ENCODE peak calls at places on chromosomes 1 and 21, in five cellular contexts. I is IMR-90, Q is mesenchymal stem cell, T is H1, M is neuronal stem cell. B is an unnamed sample. For H3K4me1, the result is how much of the 10 kb centered on the place peaks cover.

GRCh38 chr1:8497196-8497878 is 179.4 kb downstream of the SLC45A1 start:
- DNase-seq in I (peak), Q (peak), T (no peak), M (no peak), B (no peak)

GRCh38 chr1:244269169-244269568 is 182.5 kb downstream of the ADSS2 start:
- DNase-seq in I (no peak), T (no peak), Q (no peak), M (no peak), B (no peak)

GRCh38 chr1:46005594-46005993 is 126.8 kb downstream of the PIK3R3 start:
- DNase-seq in M (no peak), Q (no peak), I (no peak), T (no peak), B (no peak)

GRCh38 chr1:21304488-21304887 is 14.2 kb upstream of the ECE1 start:
- DNase-seq in I (no peak), Q (peak), M (no peak), T (no peak), B (no peak)

GRCh38 chr1:14969006-14969405 is 184.5 kb upstream of the TMEM51 start:
- DNase-seq in M (no peak), Q (no peak), T (no peak), I (no peak), B (no peak)

GRCh38 chr1:209756608-209757445 is 974 bp downstream of the TRAF3IP3 start:
- DNase-seq in M (no peak), Q (no peak), T (no peak), I (no peak), B (no peak)

GRCh38 chr1:241444836-241445235 is 74.7 kb downstream of the FH start:
- DNase-seq in Q (no peak), I (no peak), M (no peak), T (no peak), B (no peak)

GRCh38 chr21:15209224-15209623 is 144.4 kb upstream of the NRIP1 start:
- DNase-seq in Q (no peak), T (no peak), I (no peak), M (no peak), B (no peak)

GRCh38 chr1:43532716-43533115 is 2.0 kb downstream of the PTPRF start:
- DNase-seq in I (no peak), T (no peak), M (no peak), Q (no peak), B (no peak)
- H3K4me3 ChIP-seq in I (no peak), T (peak), M (no peak), Q (no peak), B (no peak)

GRCh38 chr1:150363426-150364230 is at the start of gene RPRD2:
- DNase-seq in M (peak), T (peak), Q (peak), I (peak), B (peak)
- H2BK15ac ChIP-seq in M (peak), T (peak), Q (peak), I (peak), B (no peak)

GRCh38 chr1:183065168-183065670 is 42.0 kb downstream of the LAMC1 start:
- DNase-seq in M (no peak), T (no peak), Q (no peak), I (no peak), B (no peak)

GRCh38 chr1:183058835-183059234 is 35.6 kb downstream of the LAMC1 start:
- DNase-seq in I (peak), T (no peak), Q (no peak), M (no peak), B (no peak)

GRCh38 chr1:183061194-183061593 is 38.0 kb downstream of the LAMC1 start:
- DNase-seq in Q (peak), T (no peak), M (no peak), I (no peak), B (no peak)

GRCh38 chr1:183063349-183063748 is 40.1 kb downstream of the LAMC1 start:
- DNase-seq in T (no peak), M (no peak), I (peak), Q (no peak), B (no peak)
- H3K4me1 ChIP-seq in T (under half), M (under half), I (under half), Q (under half), B (under half)

DNA sequence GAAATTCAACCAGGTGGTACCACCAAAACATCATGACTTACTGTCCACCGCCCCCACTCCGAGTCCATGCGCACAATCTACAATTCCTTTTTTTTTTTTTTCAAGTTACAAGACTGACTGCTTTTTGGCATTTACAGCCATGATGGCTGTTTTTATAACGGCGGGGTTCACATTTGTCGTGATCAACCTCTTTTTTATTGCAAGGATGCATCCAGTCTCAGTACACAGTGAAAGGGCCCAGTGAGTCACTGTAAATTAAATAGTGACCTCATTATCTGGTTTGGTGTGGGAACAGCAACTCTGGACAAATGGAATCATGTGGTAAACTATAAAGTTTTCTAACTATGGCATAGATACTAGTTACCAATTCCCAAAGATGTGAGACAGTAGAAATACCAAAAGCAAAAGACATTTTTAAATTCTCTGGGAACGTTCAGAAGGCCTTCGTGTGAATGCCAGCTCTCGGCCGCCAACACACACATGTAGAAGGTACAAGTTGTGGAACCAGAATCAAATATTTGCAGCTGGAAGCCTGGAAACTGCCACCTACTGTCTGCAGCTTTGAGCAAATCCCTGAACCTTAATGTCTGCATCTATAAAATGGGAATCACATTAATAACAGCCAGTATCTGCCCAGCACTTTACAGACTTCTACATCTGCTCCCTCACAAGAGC is 4.9 kb downstream of the GLIS1 start:
- DNase-seq in T (no peak), M (no peak), Q (peak), I (peak), B (no peak)
- H3K4me3 ChIP-seq in T (no peak), M (no peak), Q (no peak), I (no peak), B (no peak)

GRCh38 chr1:37998089-37998808 is 7.1 kb downstream of the FHL3 start:
- DNase-seq in Q (no peak), M (no peak), I (no peak), T (no peak), B (no peak)

GRCh38 chr1:37998913-37999433 is 6.3 kb downstream of the FHL3 start:
- DNase-seq in I (no peak), Q (no peak), M (no peak), T (no peak), B (no peak)

GRCh38 chr1:37997256-37998088 is 7.7 kb upstream of the SF3A3 start:
- DNase-seq in T (no peak), I (no peak), M (no peak), Q (no peak), B (no peak)

GRCh38 chr1:37995773-37996379 is 6.1 kb upstream of the SF3A3 start:
- DNase-seq in Q (peak), M (peak), I (peak), T (peak), B (peak)

DNA sequence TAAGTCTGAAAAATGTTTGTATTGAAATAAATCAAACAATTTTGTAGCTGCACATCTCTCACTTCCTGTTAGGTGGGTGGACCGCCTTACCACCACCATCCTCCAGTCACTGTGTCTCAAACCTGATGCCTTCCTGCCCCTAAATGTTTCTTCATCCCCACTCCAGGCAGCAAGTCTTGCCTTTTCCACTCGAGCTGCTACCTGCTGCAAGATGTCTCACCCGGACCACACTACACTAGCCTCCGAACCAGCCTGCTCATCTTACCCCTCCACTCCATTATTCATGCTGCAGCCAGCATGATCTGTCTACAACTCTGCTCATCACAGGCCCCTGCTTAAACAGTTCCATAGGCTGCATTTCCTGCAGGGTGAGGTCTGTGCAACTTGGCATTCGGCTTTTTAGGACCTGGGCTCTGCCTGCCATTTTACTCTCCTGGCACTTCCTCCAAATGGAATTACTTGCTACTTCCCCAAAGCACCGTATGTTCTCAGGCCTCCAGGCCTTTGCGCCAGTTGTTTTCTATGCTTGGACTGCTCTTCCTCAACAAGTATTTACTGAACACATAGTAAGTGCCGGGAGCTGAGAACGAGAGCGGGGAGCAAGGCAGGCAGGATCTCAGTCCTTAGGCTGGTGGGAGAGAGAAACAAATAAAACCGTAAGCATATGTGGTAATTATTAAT is 5.2 kb upstream of the SF3A3 start:
- DNase-seq in I (no peak), Q (no peak), T (no peak), M (no peak), B (peak)
- H2BK15ac ChIP-seq in I (peak), Q (peak), T (no peak), M (no peak), B (no peak)

DNA sequence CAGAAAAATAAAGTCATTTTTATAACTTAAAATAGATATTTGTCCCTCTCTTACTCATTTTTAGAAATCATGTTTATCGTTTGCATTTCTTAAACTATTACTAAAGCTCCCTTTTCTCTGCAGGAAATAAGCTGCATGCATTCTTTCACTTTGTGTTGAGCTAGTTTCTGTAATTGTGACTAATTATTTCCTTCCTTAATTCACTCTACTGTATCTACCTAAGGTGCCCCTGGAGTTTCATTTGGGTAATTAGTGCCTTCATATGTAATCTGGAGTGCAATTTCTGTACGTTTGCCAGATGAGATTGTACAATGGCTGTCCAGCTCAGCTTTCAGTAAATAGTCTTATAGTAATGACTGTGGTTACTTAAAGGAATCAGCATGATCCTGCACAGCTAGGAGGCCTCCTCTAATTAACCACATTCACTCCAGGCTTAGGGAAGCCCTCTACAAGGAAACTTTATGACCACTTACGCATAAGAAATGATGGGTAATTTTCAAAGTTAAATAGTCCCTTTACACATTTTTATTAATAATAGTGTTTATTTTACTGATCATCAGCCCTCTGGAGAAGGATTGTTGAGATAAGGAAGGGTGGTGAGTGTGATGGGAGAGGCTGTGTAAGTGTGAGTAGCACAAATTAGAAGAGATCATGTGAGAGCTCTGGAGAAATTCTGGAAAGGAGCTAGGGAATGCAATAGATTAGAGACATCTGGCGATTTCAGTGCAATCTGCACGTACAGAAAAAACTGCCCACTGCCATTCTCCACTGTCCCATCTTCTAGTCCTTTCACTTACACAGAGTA is 86.8 kb downstream of the LRRC8C start:
- DNase-seq in M (peak), I (peak), Q (peak), T (no peak), B (no peak)
- H3K4me1 ChIP-seq in M (under half), I (under half), Q (under half), T (under half), B (under half)

GRCh38 chr1:25338188-25338981 is at the start of gene TMEM50A:
- DNase-seq in M (peak), I (peak), T (peak), Q (peak), B (peak)

GRCh38 chr1:25343872-25344271 is 5.7 kb downstream of the TMEM50A start:
- DNase-seq in I (peak), Q (peak), T (no peak), M (no peak), B (no peak)

GRCh38 chr1:25347556-25347955 is 9.4 kb downstream of the TMEM50A start:
- DNase-seq in M (no peak), I (no peak), T (no peak), Q (no peak), B (no peak)

GRCh38 chr1:25342846-25343245 is 4.7 kb downstream of the TMEM50A start:
- DNase-seq in I (no peak), M (no peak), Q (no peak), T (no peak), B (no peak)

GRCh38 chr1:25341746-25342145 is 3.6 kb downstream of the TMEM50A start:
- DNase-seq in M (no peak), Q (no peak), T (no peak), I (no peak), B (no peak)
- H3K4me3 ChIP-seq in M (no peak), Q (no peak), T (no peak), I (no peak), B (no peak)

DNA sequence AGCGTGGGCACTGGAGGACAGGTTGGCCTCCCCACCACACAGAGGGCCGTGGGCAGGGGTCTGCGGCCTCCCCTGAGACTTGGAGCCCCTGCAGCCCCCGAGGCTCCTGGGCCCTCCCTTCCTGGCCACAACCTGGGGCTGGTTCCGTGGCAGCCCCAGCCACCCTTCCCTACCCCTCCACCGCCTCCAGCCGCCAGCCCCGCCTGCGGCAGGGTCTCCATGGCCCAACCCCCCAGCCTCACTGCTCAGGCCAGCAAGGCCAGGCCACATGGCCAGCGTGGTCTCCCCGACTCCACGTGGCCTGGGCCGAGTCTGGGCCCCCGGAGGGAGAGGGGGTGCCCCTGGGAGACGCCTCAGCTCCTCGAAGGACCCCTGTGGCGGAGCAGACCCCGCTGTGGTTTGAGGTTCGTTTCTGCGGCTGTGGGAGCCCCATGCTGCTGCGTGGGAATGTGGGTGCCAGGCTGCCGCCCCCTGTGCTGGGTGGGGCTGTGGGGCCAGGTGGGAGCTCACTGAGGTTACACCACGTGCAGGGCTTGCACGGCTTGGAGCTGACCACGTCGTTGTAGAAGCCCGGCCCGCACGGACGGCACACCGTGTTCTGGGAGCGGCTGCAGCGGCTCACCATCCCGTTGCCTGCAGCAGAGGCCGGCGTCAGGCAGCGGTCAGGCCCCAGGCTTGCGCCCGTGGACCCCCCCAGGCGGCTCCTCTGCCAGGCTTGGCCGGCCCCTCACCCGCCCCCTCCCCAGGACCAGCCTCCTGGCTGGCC is 617 bp downstream of the TNFRSF4 start:
- DNase-seq in M (no peak), T (no peak), Q (no peak), I (no peak), B (no peak)
- H2BK15ac ChIP-seq in M (peak), T (no peak), Q (no peak), I (no peak), B (no peak)

B was measured in mesendoderm.